ENCODE peak calls at places on chromosomes 5 and 9, in six cellular contexts. Q, S, K, N, E and P are unnamed samples.

GRCh38 chr5:142175461-142176142 is 67.0 kb downstream of the NDFIP1 start:
- DNase-seq in N (no peak), K (no peak), Q (no peak), E (no peak), S (no peak), P (no peak)

GRCh38 chr5:1293416-1293996 is 1.4 kb downstream of the TERT start:
- DNase-seq in E (no peak), S (no peak), K (no peak), Q (no peak), N (no peak), P (peak; percentile 66)

GRCh38 chr9:99488109-99489042 is 266.3 kb downstream of the SEC61B start:
- DNase-seq in N (no peak), Q (no peak), S (no peak), E (no peak), K (no peak), P (no peak)

GRCh38 chr5:127586371-127586770 is 62.5 kb upstream of the CTXN3 start:
- DNase-seq in S (no peak), K (no peak), N (no peak), Q (no peak), E (no peak), P (no peak)

GRCh38 chr5:26847041-26847736 is 191.2 kb downstream of the CDH9 start:
- DNase-seq in Q (no peak), N (no peak), S (no peak), E (no peak), K (no peak), P (no peak)

GRCh38 chr5:124872615-124873014 is 126.2 kb upstream of the ZNF608 start:
- DNase-seq in E (no peak), S (no peak), K (no peak), N (no peak), Q (no peak), P (no peak)

GRCh38 chr5:124040799-124041198 is 528.8 kb downstream of the CSNK1G3 start:
- DNase-seq in N (no peak), Q (no peak), S (no peak), E (peak; percentile 62), K (peak; percentile 89), P (no peak)

GRCh38 chr5:87499478-87500410 is 87.0 kb upstream of the CCNH start:
- DNase-seq in K (no peak), N (no peak), E (no peak), S (no peak), Q (no peak), P (no peak)

GRCh38 chr5:125501396-125501795 is 755.0 kb upstream of the ZNF608 start:
- DNase-seq in K (no peak), S (no peak), E (no peak), Q (no peak), N (no peak), P (no peak)

GRCh38 chr9:70630971-70631370 is 216.5 kb upstream of the KLF9 start:
- DNase-seq in E (no peak), N (no peak), Q (no peak), K (no peak), S (no peak), P (no peak)

GRCh38 chr9:68750786-68751185 is 45.7 kb downstream of the PIP5K1B start:
- DNase-seq in N (no peak), S (no peak), K (no peak), Q (no peak), E (no peak), P (no peak)

GRCh38 chr9:98879958-98880300 is 63.8 kb upstream of the COL15A1 start:
- DNase-seq in N (no peak), K (no peak), Q (no peak), S (no peak), E (peak; percentile 42), P (no peak)

GRCh38 chr9:86246752-86247161 is 12.7 kb downstream of the C9orf153 start:
- DNase-seq in E (no peak), Q (no peak), S (no peak), K (peak; percentile 14), N (peak; percentile 5), P (no peak)

GRCh38 chr5:14273207-14273767 is 130.1 kb downstream of the TRIO start:
- DNase-seq in E (no peak), S (no peak), N (no peak), K (no peak), Q (no peak), P (no peak)

GRCh38 chr9:82601272-82601835 is 461.6 kb downstream of the RASEF start:
- DNase-seq in K (no peak), N (no peak), Q (no peak), S (no peak), E (peak; percentile 96), P (no peak)

GRCh38 chr5:74206571-74207550 is 433.7 kb downstream of the ENC1 start:
- DNase-seq in K (peak; percentile 76), Q (peak; percentile 24), S (no peak), N (no peak), E (peak; percentile 70), P (peak; percentile 84)

GRCh38 chr5:27328480-27328879 is 290.1 kb upstream of the CDH9 start:
- DNase-seq in S (no peak), K (peak; percentile 72), N (no peak), E (peak; percentile 81), Q (no peak), P (peak; percentile 74)

GRCh38 chr9:92969516-92970466 is 22.5 kb downstream of the FGD3 start:
- DNase-seq in N (no peak), E (no peak), K (no peak), Q (no peak), S (no peak), P (no peak)

GRCh38 chr9:16243798-16244197 is 626.7 kb downstream of the BNC2 start:
- DNase-seq in Q (no peak), S (no peak), K (no peak), N (no peak), E (no peak), P (no peak)

GRCh38 chr5:172858511-172858989 is 24.5 kb downstream of the ERGIC1 start:
- DNase-seq in E (peak; percentile 28), K (peak; percentile 65), N (no peak), Q (no peak), S (no peak), P (no peak)

GRCh38 chr5:139980765-139981164 is 62.3 kb downstream of the NRG2 start:
- DNase-seq in K (no peak), E (no peak), S (no peak), N (no peak), Q (no peak), P (no peak)

GRCh38 chr5:67315082-67315801 is 118.6 kb upstream of the CD180 start:
- DNase-seq in Q (no peak), N (no peak), K (no peak), S (no peak), E (peak; percentile 58), P (no peak)

GRCh38 chr5:11620172-11620571 is 284.1 kb downstream of the CTNND2 start:
- DNase-seq in E (no peak), N (no peak), S (no peak), K (no peak), Q (no peak), P (no peak)

GRCh38 chr9:134253596-134254205 is 72.6 kb upstream of the RXRA start:
- DNase-seq in E (peak; percentile 42), S (no peak), N (no peak), K (peak; percentile 30), Q (no peak), P (peak; percentile 28)
- TF ChIP-seq CTCF in E (no peak), S (no peak), N (no peak), K (no peak), Q (no peak), P (no peak)

DNA sequence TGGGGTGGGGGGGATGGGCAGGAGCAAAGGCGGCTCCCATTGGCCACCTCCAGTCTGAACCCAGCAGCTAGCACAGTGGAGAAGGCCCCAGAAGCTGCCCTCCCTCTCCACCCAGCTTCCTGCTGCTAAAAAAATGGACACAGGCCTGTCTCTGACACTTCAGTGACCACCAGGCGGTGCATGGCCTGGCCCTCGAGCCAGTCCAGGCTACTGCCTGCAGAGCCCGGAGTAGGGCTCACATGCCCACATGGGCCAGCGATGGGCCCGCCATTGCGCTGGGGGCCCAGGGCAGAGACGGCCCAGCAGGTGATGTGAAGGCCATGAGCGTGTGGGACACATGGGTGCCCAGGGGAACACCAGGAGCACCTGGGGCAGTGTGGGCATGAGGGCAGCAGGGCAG is 52.1 kb upstream of the NOTCH1 start:
- DNase-seq in N (no peak), Q (no peak), K (no peak), S (no peak), E (no peak), P (no peak)
- TF ChIP-seq CTCF in N (no peak), Q (no peak), K (no peak), S (no peak), E (no peak), P (peak; percentile 31)

GRCh38 chr9:21155501-21155900 is 11.0 kb downstream of the IFNA21 start:
- DNase-seq in Q (no peak), N (no peak), K (no peak), S (no peak), E (peak; percentile 4), P (no peak)

DNA sequence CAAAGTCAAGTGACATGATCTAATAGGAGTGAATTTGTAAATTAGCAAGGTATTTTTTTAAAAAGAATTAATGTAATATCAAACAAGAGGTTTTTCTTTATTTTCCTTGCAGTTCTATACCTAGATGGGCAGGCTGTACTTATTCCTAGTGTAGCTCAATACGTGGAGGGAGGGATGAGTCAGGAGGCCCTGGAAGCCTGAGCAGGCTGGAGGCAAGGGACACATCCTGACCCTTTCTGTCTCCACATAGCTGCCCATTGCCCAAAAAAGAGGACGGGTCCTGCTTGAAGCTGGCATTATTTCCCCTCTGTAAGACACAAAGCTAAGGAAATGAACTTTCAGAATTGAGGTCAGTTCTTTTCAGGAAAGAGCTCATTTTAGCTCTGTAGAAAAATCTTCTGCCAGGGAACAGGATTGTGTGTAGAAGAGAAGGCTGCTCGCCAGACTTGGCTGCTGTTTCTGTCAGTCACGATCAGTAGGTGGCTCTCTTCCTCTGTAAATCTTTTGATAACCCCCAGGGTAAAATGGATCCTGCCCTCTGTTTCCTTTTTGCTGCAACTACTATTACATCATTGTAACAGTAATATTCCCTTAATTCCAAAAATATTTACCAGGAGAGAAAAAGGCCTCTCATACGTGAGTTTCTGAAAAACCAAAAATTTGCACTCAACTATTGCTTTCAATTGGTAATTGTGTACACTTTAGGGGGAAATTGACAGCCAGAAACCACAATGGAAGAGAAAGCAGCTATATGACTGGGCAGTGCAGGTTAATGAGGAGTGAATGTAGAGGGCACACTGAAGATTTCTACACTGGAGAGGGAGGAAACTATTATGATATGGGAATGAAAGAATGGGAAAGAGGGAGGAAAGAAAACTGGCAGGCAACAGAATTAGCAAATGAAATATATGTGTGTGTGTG is 12.3 kb upstream of the IFNW1 start:
- DNase-seq in N (no peak), S (peak; percentile 15), Q (no peak), E (peak; percentile 21), K (peak; percentile 15), P (no peak)
- TF ChIP-seq CTCF in N (no peak), S (no peak), Q (no peak), E (no peak), K (no peak), P (peak; percentile 28)

DNA sequence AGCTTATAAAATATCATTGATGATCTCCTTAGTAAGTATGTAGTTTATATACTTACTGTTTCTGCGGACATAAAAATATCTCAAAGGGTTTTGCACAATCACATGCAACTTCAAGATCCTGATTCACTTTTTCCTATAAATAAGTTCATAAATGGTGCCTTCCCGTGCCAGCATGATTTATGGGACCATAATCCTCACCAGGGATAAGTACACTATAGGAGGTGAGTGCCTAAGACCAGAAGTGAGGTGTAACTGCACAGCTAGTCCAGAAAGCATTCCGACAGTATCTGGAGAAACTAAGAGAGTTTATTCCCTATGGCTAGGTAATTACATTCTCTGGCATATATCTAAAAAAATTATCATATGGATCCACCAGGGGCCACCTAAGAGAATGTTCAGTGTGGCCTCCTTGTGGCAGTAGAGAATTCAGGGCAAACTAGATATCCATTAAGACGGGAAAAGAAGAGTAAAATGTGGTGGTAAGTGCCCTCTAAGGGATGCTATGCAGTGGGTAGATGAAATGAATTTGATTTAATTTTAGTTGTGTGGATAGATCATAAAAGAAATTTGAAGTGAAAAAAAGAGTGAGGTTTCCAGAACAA is 402.5 kb upstream of the SLC24A2 start:
- DNase-seq in E (no peak), K (no peak), S (no peak), Q (no peak), N (no peak), P (peak; percentile 5)
- TF ChIP-seq CTCF in E (no peak), K (no peak), S (no peak), Q (no peak), N (no peak), P (peak; percentile 51)